ENCODE peak calls at places on chromosomes 16 and 17, in five cellular contexts. O is A549, N is endothelial cell of umbilical vein, E is GM12878, U is HepG2. V is an unnamed sample.

GRCh38 chr16:89729863-89730574 is 8.7 kb downstream of the ZNF276 start:
- DNase-seq in U (no peak), N (no peak), O (no peak), E (no peak), V (no peak)

GRCh38 chr16:53864819-53865491 is 161.0 kb downstream of the FTO start:
- DNase-seq in N (peak), E (no peak), U (peak), O (peak), V (peak)

GRCh38 chr17:9199474-9200196 is 178.3 kb downstream of the NTN1 start:
- DNase-seq in O (no peak), E (no peak), N (no peak), U (no peak), V (no peak)

GRCh38 chr16:4506450-4506849 is 30.3 kb downstream of the HMOX2 start:
- DNase-seq in N (peak), U (peak), E (peak), O (peak), V (peak)

GRCh38 chr17:29588561-29589411 is 662 bp downstream of the GIT1 start:
- DNase-seq in E (no peak), N (no peak), O (peak), U (no peak), V (peak)

GRCh38 chr16:2852731-2853507 is 5.1 kb downstream of the PRSS22 start:
- DNase-seq in N (no peak), O (no peak), U (no peak), E (no peak), V (no peak)

GRCh38 chr17:8499614-8500013 is 63.9 kb downstream of the NDEL1 start:
- DNase-seq in E (no peak), N (no peak), U (no peak), O (no peak), V (no peak)

GRCh38 chr16:58519707-58520106 is 4.4 kb downstream of the SETD6 start:
- DNase-seq in E (no peak), N (no peak), U (no peak), O (no peak), V (no peak)

GRCh38 chr17:3712811-3713463 is 10.8 kb upstream of the HASPIN start:
- DNase-seq in N (no peak), E (peak), U (no peak), O (no peak), V (no peak)

GRCh38 chr17:50533720-50534148 is 1.2 kb downstream of the EPN3 start:
- DNase-seq in U (no peak), N (peak), E (no peak), O (no peak), V (no peak)

GRCh38 chr17:28569446-28569845 is 1.9 kb downstream of the PIGS start:
- DNase-seq in N (no peak), E (no peak), U (no peak), O (no peak), V (no peak)

GRCh38 chr17:28567604-28568003 is 3.7 kb downstream of the PIGS start:
- DNase-seq in O (no peak), U (no peak), N (no peak), E (peak), V (peak)

GRCh38 chr17:28563475-28563874 is 7.8 kb downstream of the PIGS start:
- DNase-seq in O (peak), U (peak), E (no peak), N (peak), V (no peak)
- TF ChIP-seq MYC in O (no peak), U (no peak), E (no peak), N (no peak), V (no peak)

DNA sequence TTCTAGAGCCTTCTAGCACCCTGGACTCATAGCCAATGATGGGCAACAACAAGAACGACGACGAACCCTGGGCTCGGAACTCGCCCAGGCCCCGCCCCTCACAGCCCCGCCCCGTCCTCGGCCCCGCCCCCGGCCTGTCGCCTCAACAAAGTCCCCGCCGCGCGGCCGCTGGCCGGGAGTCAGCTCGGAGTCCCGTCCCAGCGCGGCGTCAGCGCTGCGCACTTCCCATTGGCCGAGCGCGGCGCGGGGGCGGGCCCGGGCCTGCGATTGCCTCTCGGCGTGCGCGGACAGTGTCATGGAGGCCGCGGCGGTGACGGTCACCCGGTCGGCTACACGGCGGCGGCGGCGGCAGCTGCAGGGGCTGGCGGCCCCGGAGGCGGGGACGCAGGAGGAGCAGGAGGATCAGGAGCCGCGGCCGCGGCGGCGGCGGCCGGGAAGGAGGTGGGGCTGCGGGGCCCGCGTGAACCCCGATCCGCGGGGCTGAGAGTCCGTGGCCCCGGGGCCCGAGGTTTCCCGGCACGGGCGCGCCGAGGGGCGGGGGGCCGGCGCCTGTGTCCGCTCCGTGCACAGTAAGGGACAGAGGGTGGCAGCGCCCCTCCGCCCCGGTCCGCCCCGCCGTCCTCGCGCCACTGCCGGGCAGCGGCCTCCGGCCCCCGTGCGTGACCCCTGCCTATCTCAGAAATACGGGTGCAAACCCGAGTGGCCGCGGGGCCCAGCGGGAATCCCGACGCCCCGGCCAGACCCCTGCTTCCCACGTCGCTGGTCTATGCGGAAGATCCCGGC is at the start of gene ENGASE:
- DNase-seq in N (peak), U (peak), O (peak), E (peak), V (peak)
- TF ChIP-seq POLR2A in N (peak), U (peak), O (peak), E (peak), V (peak)

DNA sequence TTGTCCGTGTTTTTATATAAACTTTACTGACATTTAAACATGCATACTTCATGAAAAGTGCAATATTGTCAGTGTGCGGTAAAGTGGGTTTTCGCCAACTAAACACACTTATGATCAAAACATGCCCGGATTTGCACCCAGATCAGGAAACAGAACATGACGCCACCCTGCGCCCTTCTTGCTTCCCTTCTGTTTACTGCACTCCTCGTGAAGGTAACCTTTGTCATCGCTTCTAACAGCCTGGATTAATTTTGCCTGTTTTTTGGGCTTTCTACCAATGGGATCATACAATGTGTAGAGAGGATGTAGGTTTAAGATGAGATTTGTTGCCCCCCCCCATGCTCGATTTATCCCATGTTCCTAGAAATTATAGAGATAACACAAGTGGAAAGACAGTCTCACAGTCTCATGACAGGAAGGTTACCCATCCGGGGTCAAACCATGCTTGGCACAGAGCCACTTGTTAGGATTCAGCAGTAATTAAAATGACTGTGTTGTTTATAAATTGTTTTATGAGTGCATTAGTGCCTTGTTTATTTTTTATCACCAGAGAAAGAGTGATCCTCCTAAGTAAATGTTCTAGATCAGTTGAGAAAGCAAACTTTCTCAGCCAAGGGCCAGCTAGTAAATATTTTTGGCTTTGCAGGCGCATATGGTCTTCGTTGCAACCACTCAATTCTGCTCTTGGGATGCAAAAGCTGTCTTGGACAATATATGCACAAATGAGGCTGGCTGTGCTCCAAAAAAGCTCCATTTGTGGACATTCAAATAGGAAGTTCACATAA is 254.1 kb upstream of the CACNG5 start:
- DNase-seq in E (no peak), U (no peak), N (peak), O (no peak), V (no peak)
- TF ChIP-seq MYC in E (no peak), U (no peak), N (no peak), O (no peak), V (no peak)

GRCh38 chr16:88712362-88712979 is 6.2 kb downstream of the CTU2 start:
- DNase-seq in U (no peak), E (no peak), N (no peak), O (no peak), V (no peak)
- TF ChIP-seq POLR2A in U (no peak), E (no peak), N (no peak), O (no peak), V (no peak)

DNA sequence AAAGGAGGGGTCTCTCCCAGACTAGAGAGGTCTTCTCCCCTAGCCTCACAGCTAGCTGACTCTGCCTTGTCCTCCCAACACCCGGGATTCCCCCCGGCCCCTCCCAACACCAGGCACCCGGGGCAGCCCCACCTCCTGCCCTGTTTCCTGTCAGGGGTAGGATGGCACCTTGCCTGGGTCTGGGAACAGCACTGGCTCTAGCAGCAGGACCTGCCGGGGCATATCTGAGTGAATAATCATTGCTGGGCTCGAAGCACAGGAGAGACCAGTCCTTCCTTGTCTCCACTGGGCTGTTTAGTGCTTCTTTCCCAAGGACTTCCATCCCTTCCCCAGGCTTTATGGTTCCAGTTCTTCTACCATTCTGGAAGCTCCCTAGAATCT is 25.7 kb downstream of the MINK1 start:
- DNase-seq in O (no peak), E (no peak), N (peak), U (no peak), V (no peak)
- TF ChIP-seq MYC in O (no peak), E (no peak), N (no peak), U (no peak), V (no peak)

DNA sequence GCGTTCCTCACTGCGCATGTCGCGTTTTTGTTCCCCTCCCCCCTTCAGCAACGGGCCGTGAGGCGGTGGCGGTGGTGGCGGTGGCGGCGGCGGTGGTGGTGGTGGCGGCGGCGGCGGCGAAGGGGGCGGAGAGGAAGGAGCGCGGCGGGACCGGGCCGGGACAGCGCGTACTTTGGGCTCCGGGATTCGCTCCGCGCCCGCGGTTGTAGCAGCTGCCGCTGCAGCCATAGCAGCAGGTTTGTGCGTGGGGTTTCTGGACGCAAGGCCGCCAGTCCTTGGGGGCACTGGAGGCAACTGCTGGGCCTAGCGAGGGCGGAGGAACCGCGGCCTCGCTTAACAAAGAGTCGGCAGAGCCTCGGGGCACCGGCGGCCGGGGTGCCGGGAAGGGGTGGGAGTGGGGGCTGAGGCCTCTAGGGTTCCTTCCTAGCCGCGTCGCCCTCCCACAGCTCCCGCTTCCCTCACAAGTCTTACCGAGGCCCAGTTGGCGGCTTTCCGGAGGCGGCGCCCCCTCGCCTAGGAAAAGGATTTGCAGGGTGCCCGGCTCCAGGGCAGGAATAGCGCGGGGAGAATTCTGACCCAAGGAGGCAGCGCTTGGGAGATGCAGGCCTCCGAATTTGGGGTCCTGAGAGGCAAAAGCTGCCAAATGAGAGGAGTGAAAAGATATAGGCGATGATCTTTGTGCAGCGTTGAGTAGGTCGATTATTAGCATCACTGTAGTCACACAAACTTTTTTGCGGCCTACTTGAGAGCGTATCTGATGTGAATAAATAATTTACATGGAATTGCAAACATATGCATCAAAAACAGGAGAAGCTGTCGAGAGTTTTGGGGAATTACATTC is at the start of gene DDX42:
- DNase-seq in U (peak), O (peak), N (peak), E (no peak), V (no peak)
- TF ChIP-seq POLR2A in U (no peak), O (no peak), N (no peak), E (peak), V (no peak)

GRCh38 chr17:46037722-46038255 is 38.7 kb downstream of the STH start:
- DNase-seq in N (no peak), O (no peak), E (no peak), U (no peak), V (no peak)

GRCh38 chr17:46033392-46033791 is 34.3 kb downstream of the STH start:
- DNase-seq in E (no peak), U (no peak), O (no peak), N (no peak), V (no peak)

GRCh38 chr17:46036491-46036890 is 37.4 kb downstream of the STH start:
- DNase-seq in E (no peak), O (no peak), N (no peak), U (no peak), V (no peak)

GRCh38 chr17:46032909-46033308 is 33.9 kb downstream of the STH start:
- DNase-seq in U (no peak), N (no peak), E (no peak), O (no peak), V (no peak)

DNA sequence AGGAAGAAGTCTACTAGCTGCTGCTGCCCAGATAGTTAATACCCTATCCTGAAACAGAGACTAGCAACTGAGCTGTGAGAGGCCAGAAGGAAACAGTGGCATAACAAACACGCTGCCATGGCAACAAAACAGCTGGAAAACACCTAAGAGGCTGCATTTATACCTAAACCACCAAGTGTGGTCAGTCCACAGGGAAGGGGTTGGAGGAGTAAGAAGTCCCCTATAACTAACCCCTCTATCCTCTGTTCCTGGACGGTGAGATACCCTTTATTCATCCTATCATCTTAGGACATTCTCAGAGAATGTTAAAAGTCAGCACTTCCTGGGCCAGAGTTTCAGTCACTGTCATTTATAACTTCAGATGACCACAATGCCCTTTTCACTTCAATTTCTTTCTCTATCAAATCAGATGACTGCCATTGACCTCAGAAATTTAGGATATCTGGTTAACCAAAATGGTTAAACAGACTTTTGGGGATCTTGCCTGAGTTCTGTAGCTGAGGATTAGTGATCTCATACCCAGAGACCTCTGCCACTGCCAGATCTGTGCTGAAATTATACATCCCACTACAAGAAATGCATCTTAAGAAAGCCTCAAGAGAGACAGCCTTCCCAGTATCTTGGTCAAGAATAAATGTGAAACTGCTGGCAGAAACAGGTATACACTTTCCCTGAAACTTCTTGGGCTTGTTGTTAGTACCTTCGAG is 36.2 kb downstream of the STH start:
- DNase-seq in N (no peak), O (no peak), E (no peak), U (no peak), V (no peak)
- TF ChIP-seq MYC in N (no peak), O (no peak), E (no peak), U (no peak), V (no peak)

V was measured in NB4.